ENCODE peak calls at places on chromosomes 3 and 15, in ten cellular contexts. D is Kasumi-1; F is PC-9; I is activated CD8-positive, alpha-beta memory T cell treated with anti-CD3 and anti-CD28 coated beads for 4 hours; P is central memory CD4-positive, alpha-beta T cell; N is substantia nigra; R is activated CD4-positive, alpha-beta T cell treated with anti-CD3 and anti-CD28 coated beads, Interleukin-2, amount 50 U/mL, for 48 hours; A is Peyer's patch; C is NCI-H460; O is HL-60. T is an unnamed sample.

GRCh38 chr3:117526485-117527079 is 817.0 kb downstream of the TUSC7 start:
- DNase-seq in D (peak), F (peak), I (no peak), P (no peak), N (no peak), R (no peak), A (no peak), C (peak), O (no peak), T (no peak)

GRCh38 chr3:112289011-112289410 is 5.0 kb downstream of the SLC9C1 start:
- DNase-seq in D (no peak), F (no peak), I (no peak), P (no peak), N (no peak), R (no peak), A (no peak), C (no peak), O (no peak), T (no peak)

GRCh38 chr15:62326460-62327011 is 161.5 kb upstream of the C2CD4B start:
- DNase-seq in D (no peak), F (no peak), I (no peak), P (no peak), N (no peak), R (no peak), A (no peak), C (no peak), O (no peak), T (no peak)

GRCh38 chr3:23840521-23840920 is 34.8 kb downstream of the UBE2E1 start:
- DNase-seq in D (no peak), F (no peak), I (no peak), P (no peak), N (no peak), R (no peak), A (no peak), C (peak), O (no peak), T (no peak)

GRCh38 chr15:55279746-55280351 is 9.8 kb downstream of the RAB27A start:
- DNase-seq in D (peak), F (peak), I (peak), P (peak), N (no peak), R (peak), A (peak), C (no peak), O (peak), T (no peak)

GRCh38 chr3:13801361-13802214 is 78.3 kb downstream of the WNT7A start:
- DNase-seq in D (peak), F (peak), I (no peak), P (no peak), N (no peak), R (no peak), A (no peak), C (no peak), O (no peak), T (no peak)

GRCh38 chr3:29324180-29324651 is 43.3 kb downstream of the RBMS3 start:
- DNase-seq in D (peak), F (no peak), I (no peak), P (no peak), N (no peak), R (no peak), A (no peak), C (peak), O (no peak), T (peak)

GRCh38 chr3:52193059-52193458 is 4.9 kb upstream of the ALAS1 start:
- DNase-seq in D (no peak), F (no peak), I (no peak), P (no peak), N (peak), R (no peak), A (no peak), C (no peak), O (no peak), T (no peak)

GRCh38 chr3:10312866-10313265 is 8.0 kb downstream of the SEC13 start:
- DNase-seq in D (no peak), F (no peak), I (no peak), P (no peak), N (no peak), R (no peak), A (no peak), C (no peak), O (no peak), T (no peak)

GRCh38 chr15:88647362-88648105 is 8.7 kb downstream of the ISG20 start:
- DNase-seq in D (no peak), F (peak), I (no peak), P (no peak), N (no peak), R (no peak), A (peak), C (no peak), O (no peak), T (peak)

GRCh38 chr15:78157203-78157602 is 8.0 kb downstream of the IDH3A start:
- DNase-seq in D (no peak), F (no peak), I (no peak), P (no peak), N (no peak), R (no peak), A (no peak), C (no peak), O (no peak), T (no peak)

GRCh38 chr3:124363451-124363850 is 366.8 kb upstream of the UMPS start:
- DNase-seq in D (no peak), F (no peak), I (no peak), P (no peak), N (no peak), R (no peak), A (no peak), C (no peak), O (no peak), T (no peak)

GRCh38 chr3:141442421-141442820 is 44.4 kb upstream of the RASA2 start:
- DNase-seq in D (no peak), F (no peak), I (no peak), P (no peak), N (no peak), R (no peak), A (no peak), C (no peak), O (no peak), T (no peak)

GRCh38 chr3:165725296-165725695 is 111.9 kb downstream of the BCHE start:
- DNase-seq in D (no peak), F (no peak), I (no peak), P (no peak), N (no peak), R (no peak), A (no peak), C (no peak), O (no peak), T (no peak)

GRCh38 chr3:196287066-196287404 is 491 bp downstream of the PCYT1A start:
- DNase-seq in D (peak), F (no peak), I (no peak), P (no peak), N (no peak), R (peak), A (peak), C (no peak), O (no peak), T (no peak)

GRCh38 chr3:64988188-64988587 is 300.4 kb upstream of the ADAMTS9 start:
- DNase-seq in D (no peak), F (no peak), I (no peak), P (no peak), N (no peak), R (no peak), A (no peak), C (no peak), O (no peak), T (no peak)

GRCh38 chr3:182925330-182925943 is 54.9 kb downstream of the DCUN1D1 start:
- DNase-seq in D (no peak), F (no peak), I (no peak), P (no peak), N (no peak), R (no peak), A (no peak), C (no peak), O (no peak), T (no peak)

GRCh38 chr15:80856400-80856799 is 77.2 kb downstream of the CEMIP start:
- DNase-seq in D (peak), F (no peak), I (no peak), P (no peak), N (no peak), R (no peak), A (no peak), C (no peak), O (no peak), T (no peak)

GRCh38 chr3:124783696-124784095 is 53.4 kb downstream of the UMPS start:
- DNase-seq in D (no peak), F (no peak), I (no peak), P (no peak), N (no peak), R (no peak), A (no peak), C (no peak), O (no peak), T (peak)

GRCh38 chr3:41199866-41200668 is 762 bp downstream of the CTNNB1 start:
- DNase-seq in D (peak), F (peak), I (peak), P (peak), N (peak), R (peak), A (peak), C (no peak), O (no peak), T (no peak)

GRCh38 chr3:88641033-88641604 is 466.3 kb upstream of the EPHA3 start:
- DNase-seq in D (no peak), F (no peak), I (no peak), P (no peak), N (no peak), R (no peak), A (no peak), C (no peak), O (no peak), T (no peak)

GRCh38 chr15:72382146-72382545 is 6.3 kb upstream of the HEXA start:
- DNase-seq in D (peak), F (no peak), I (no peak), P (no peak), N (no peak), R (no peak), A (no peak), C (no peak), O (no peak), T (no peak)

GRCh38 chr3:114973576-114973975 is 173.5 kb downstream of the ZBTB20 start:
- DNase-seq in D (no peak), F (no peak), I (no peak), P (no peak), N (no peak), R (no peak), A (no peak), C (no peak), O (no peak), T (no peak)

GRCh38 chr15:74843891-74844299 is 939 bp upstream of the ULK3 start:
- DNase-seq in D (no peak), F (no peak), I (no peak), P (no peak), N (no peak), R (no peak), A (no peak), C (no peak), O (no peak), T (no peak)

GRCh38 chr3:182410051-182410450 is 383.3 kb upstream of the ATP11B start:
- DNase-seq in D (no peak), F (no peak), I (no peak), P (no peak), N (no peak), R (no peak), A (no peak), C (no peak), O (no peak), T (no peak)

GRCh38 chr15:70507772-70508351 is 255.5 kb downstream of the UACA start:
- DNase-seq in D (no peak), F (peak), I (no peak), P (no peak), N (no peak), R (no peak), A (no peak), C (peak), O (peak), T (peak)

GRCh38 chr3:72847282-72847681 is 963 bp downstream of the SHQ1 start:
- DNase-seq in D (no peak), F (no peak), I (no peak), P (no peak), N (no peak), R (no peak), A (no peak), C (no peak), O (no peak), T (no peak)

GRCh38 chr15:31974855-31975421 is 55.4 kb upstream of the CHRNA7 start:
- DNase-seq in D (peak), F (peak), I (no peak), P (peak), N (no peak), R (peak), A (no peak), C (peak), O (no peak), T (no peak)

GRCh38 chr3:64445318-64446300 is 220.3 kb upstream of the PRICKLE2 start:
- DNase-seq in D (no peak), F (peak), I (no peak), P (no peak), N (no peak), R (no peak), A (no peak), C (no peak), O (no peak), T (no peak)

GRCh38 chr3:94301346-94301745 is 238.5 kb downstream of the NSUN3 start:
- DNase-seq in D (no peak), F (no peak), I (no peak), P (no peak), N (no peak), R (no peak), A (no peak), C (no peak), O (no peak), T (no peak)

GRCh38 chr3:131705558-131706051 is 202.8 kb upstream of the MRPL3 start:
- DNase-seq in D (no peak), F (peak), I (no peak), P (no peak), N (no peak), R (no peak), A (no peak), C (no peak), O (no peak), T (no peak)